ENCODE peak calls at places on chromosome 1, in four cellular contexts. P is iPS DF 6.9, D is IMR-90, S is right atrium auricular region. M is an unnamed sample.

GRCh38 chr1:236509647-236510401 is 14.0 kb upstream of the LGALS8 start:
- DNase-seq in P (no peak), D (no peak), S (no peak), M (no peak)

GRCh38 chr1:102879439-102879993 is 228.8 kb downstream of the COL11A1 start:
- DNase-seq in P (no peak), D (peak; percentile 86), S (no peak), M (peak; percentile 87)

GRCh38 chr1:160117709-160118183 is 2.2 kb downstream of the ATP1A2 start:
- DNase-seq in P (no peak), D (peak; percentile 31), S (no peak), M (no peak)

GRCh38 chr1:41641483-41641829 is 157.0 kb upstream of the EDN2 start:
- DNase-seq in P (no peak), D (no peak), S (no peak), M (no peak)

GRCh38 chr1:236576004-236576403 is 28.3 kb downstream of the HEATR1 start:
- DNase-seq in P (no peak), D (peak; percentile 65), S (no peak), M (peak; percentile 45)

GRCh38 chr1:76303348-76303712 is 228.8 kb downstream of the ST6GALNAC3 start:
- DNase-seq in P (no peak), D (no peak), S (no peak), M (no peak)

GRCh38 chr1:53265581-53265980 is 27.3 kb upstream of the MAGOH start:
- DNase-seq in P (no peak), D (no peak), S (no peak), M (no peak)

GRCh38 chr1:24384251-24385090 is 29.1 kb downstream of the STPG1 start:
- DNase-seq in P (no peak), D (peak; percentile 86), S (peak; percentile 66), M (peak; percentile 62)

GRCh38 chr1:81706650-81707435 is 93.9 kb upstream of the ADGRL2 start:
- DNase-seq in P (no peak), D (peak; percentile 70), S (no peak), M (peak; percentile 60)

GRCh38 chr1:83999316-83999819 is 436 bp upstream of the TTLL7 start:
- DNase-seq in P (peak; percentile 37), D (peak; percentile 69), S (peak; percentile 74), M (peak; percentile 71)

GRCh38 chr1:246428542-246429308 is 78.4 kb downstream of the SMYD3 start:
- DNase-seq in P (no peak), D (peak; percentile 93), S (no peak), M (peak; percentile 86)

DNA sequence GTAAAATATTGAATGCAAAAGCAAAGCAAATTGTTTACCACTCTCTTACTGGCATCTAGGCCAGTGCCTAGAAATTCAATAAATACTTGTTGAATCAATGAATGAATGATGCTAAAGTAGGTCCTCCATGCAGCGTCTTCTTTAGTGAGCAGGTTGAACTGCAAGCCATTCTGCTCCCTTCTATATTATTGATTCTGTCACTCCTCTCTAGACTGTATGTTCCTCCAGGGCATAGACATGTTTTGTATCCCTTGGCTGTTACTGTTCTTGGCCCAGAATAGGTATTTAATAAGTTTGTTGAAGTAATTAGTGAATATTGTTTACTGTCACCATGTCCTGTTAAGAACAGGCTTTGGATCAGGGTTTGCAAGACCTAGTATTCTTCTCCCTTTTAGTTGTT is 43.7 kb downstream of the OSBPL9 start:
- DNase-seq in P (no peak), D (no peak), S (no peak), M (no peak)
- H3K4me3 ChIP-seq in P (no peak overlapping the region), D (no peak overlapping the region), S (no peak overlapping the region), M (no peak overlapping the region)

DNA sequence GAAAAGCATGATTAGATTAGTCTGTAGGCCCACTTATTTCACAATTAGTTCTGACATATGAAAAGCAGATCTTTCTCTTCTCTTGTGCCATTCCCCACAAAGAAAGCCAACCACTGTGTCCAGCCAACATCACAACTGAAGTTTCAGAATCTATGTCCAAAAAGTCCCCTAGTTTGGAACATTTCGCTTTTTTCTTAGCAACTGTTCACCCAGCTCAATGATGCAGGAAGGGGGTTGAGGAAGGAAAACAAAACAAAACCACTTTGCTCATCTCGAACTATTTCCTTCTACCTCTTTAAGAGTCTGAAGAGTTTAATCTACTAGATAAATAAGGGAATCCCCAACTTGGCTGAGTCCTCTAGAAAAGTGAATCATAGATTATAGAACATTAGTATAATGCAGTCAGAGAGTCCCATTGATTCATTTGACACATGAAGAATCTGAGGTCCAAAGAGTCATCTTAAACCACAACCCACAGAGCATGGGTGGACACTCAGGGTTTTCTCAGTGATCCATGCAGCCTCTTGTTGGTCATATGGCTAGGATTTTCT is 159.3 kb upstream of the SGIP1 start:
- DNase-seq in P (no peak), D (peak; percentile 95), S (no peak), M (peak; percentile 85)
- H3K4me3 ChIP-seq in P (no peak overlapping the region), D (no peak overlapping the region), S (no peak overlapping the region), M (no peak overlapping the region)

DNA sequence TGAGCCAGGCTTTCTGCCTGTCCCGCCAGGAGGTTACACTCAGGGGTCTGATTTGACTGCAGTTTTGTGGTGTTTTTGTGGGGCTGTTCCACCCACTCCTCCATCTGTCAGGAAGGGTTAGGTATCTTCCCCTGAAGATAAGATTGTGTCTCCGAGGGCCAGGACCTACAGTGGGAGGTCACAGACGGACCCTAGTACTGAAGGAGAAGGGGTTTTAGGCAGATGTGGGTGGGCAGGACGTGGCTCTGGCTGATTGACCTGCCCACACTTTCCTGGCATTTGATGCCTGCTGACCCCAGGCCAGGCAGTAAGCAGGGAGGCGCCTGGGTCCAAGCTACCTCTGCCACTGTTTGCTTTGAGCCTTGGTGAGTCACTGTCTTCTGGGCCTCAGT is 13.9 kb downstream of the RPS6KA1 start:
- DNase-seq in P (no peak), D (no peak), S (no peak), M (no peak)
- H3K4me3 ChIP-seq in P (no peak overlapping the region), D (no peak overlapping the region), S (no peak overlapping the region), M (no peak overlapping the region)

DNA sequence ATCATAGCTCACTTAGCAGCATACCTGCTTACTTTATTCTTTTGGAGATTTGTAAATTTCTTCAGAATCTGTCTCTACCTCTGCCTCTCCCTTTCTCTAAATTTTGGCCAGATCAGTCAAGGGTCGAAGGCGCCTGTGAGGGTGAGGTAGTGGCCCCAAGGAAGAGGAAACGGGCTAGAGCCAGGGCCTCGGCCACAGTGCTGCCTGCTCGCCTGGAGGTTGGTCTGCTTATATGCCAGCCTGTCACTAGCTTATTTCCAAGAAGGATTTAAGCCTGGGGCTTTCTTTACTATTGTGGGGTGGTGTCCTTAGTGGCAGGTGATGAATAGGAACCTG is 19.6 kb downstream of the PEX14 start:
- DNase-seq in P (no peak), D (no peak), S (no peak), M (no peak)
- H3K4me3 ChIP-seq in P (no peak overlapping the region), D (no peak overlapping the region), S (no peak overlapping the region), M (no peak overlapping the region)

DNA sequence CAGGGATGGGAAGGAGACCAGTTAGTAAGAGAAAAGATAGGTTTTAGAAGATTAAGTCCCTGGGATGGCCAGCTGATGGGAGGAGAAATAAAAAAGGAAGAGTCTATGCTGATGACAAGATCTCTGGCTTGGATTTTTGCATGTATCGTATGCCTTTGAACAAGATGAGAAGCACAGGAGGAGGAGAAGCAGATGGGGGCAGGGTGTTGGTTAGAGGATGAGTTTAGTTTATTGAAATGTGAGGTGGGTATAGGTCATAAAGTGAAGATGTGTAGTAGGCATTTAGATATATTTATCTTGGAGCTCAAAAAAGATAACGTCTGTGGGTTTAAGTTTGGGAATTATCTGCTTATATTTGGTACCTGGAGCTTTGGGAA is 1.4 kb downstream of the TIPRL start:
- DNase-seq in P (no peak), D (no peak), S (no peak), M (no peak)
- H3K4me3 ChIP-seq in P (no peak overlapping the region), D (peak overlapping the region; percentile 74), S (peak overlapping the region; percentile 72), M (peak overlapping the region; percentile 88)

GRCh38 chr1:154326546-154327465 is 1.5 kb downstream of the ATP8B2 start:
- DNase-seq in P (no peak), D (peak; percentile 64), S (peak; percentile 90), M (peak; percentile 78)
- H3K4me3 ChIP-seq in P (no peak overlapping the region), D (peak overlapping the region; percentile 77), S (peak overlapping the region; percentile 84), M (peak overlapping the region; percentile 100)

DNA sequence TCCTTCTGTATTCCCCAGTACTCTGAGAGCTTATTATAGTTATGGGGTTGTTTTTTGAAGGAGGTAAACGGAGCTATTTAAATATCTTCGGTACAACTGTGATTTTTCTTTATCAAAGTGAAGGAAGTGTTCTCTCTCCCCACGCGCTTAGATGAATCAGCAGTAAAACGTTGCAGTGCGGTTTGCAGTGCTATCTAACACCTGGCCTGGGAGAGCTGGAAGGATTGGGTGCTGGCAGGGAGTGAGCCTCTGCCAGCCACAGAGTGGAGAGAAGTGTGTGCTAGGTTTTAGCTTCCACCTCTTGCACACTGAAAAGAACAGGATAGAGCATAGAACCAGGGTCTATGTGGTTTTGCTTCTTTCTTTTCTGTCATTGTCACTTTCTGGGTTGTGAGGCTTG is 165.9 kb downstream of the SDCCAG8 start:
- DNase-seq in P (no peak), D (peak; percentile 85), S (no peak), M (peak; percentile 45)
- H3K4me3 ChIP-seq in P (no peak overlapping the region), D (no peak overlapping the region), S (no peak overlapping the region), M (peak overlapping the region; percentile 14)

GRCh38 chr1:184866991-184867788 is 107.1 kb downstream of the NIBAN1 start:
- DNase-seq in P (no peak), D (peak; percentile 96), S (no peak), M (peak; percentile 91)
- H3K4me3 ChIP-seq in P (no peak overlapping the region), D (no peak overlapping the region), S (no peak overlapping the region), M (no peak overlapping the region)

DNA sequence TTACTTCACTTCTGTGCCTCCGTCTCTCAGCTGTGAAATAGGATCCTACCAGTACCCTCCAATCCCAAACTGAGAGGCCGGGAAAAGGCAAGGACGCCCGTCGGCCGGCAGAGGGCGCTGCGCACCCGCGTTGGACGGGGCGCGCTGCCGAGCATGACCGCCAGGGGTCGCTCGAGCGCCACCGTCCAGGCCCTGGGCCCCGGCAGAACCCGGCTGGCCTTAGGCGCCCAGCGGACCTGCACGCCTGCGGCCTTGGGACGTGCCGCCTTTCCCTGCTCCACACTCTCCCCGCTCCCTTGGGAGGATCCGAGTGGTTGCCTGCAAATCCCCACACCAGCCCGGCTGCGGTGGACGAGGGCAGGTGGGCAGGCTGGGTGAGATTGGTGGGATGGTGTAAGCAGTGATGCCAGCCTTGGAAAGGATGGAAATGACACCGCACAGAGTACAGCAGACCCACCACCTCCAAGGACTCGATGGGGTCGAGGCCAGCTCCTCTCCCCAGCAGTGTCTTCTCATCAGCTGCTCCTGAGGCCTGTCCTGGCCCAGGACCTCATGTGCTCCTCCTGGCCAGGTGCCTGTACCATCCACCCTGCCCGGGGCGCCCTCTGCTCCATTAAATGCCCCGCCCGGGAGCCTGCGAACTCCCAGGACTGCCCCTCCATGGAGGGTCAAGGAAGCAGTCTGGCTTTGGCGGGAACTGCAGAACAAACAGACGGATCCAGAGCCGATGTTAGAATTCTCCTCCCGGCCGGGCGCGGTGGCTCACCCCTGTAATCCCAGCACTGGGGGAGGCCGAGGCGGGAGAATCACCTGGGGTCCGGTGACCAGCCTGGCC is 47.4 kb upstream of the LBR start:
- DNase-seq in P (peak; percentile 43), D (peak; percentile 66), S (peak; percentile 64), M (peak; percentile 76)
- H3K4me3 ChIP-seq in P (no peak overlapping the region), D (no peak overlapping the region), S (peak overlapping the region; percentile 25), M (no peak overlapping the region)

DNA sequence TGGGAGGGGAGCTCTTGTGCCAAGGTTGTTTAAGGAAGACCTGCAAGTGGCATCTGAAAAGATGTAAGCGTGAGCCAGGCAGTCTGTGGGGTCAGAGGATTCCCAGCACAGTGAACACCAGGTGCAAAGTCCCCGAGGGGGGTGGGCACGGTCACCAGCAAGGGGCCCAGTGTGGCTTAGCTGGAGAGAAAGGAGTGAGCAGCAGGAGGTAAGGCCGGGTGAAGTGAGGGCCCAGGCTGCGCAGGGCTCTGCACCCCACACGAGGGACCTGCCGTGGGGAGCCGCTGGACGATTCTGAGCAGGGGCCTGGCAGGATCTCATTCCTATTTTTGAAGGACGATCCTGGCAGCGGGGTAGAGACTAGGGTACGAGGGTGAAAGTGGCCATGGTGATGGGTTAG is 4.1 kb downstream of the DDOST start:
- DNase-seq in P (no peak), D (no peak), S (no peak), M (no peak)
- H3K4me3 ChIP-seq in P (no peak overlapping the region), D (no peak overlapping the region), S (no peak overlapping the region), M (no peak overlapping the region)

M was measured in foreskin fibroblast.